ENCODE peak calls at places on chromosome X, in seven cellular contexts. T, N, H, Z, V, A and P are unnamed samples. For H3K4me1, the result is how much of the 10 kb centered on the place peaks cover.

GRCh38 chrX:25207803-25208202 is 192.0 kb upstream of the ARX start:
- DNase-seq in T (no peak), N (no peak), H (no peak), Z (no peak), V (no peak), A (no peak), P (no peak)

GRCh38 chrX:8049827-8050226 is 121.2 kb downstream of the VCX2 start:
- DNase-seq in T (no peak), N (no peak), H (no peak), Z (no peak), V (no peak), A (no peak), P (no peak)

GRCh38 chrX:44384688-44385338 is 41.3 kb upstream of the EFHC2 start:
- DNase-seq in T (no peak), N (no peak), H (no peak), Z (no peak), V (no peak), A (no peak), P (no peak)

GRCh38 chrX:44580466-44580865 is 37.8 kb upstream of the FUNDC1 start:
- DNase-seq in T (no peak), N (no peak), H (no peak), Z (peak), V (no peak), A (no peak), P (no peak)

GRCh38 chrX:129238011-129238410 is 285.3 kb downstream of the SMARCA1 start:
- DNase-seq in T (no peak), N (no peak), H (no peak), Z (no peak), V (no peak), A (no peak), P (no peak)

GRCh38 chrX:63686878-63687714 is 97.9 kb downstream of the ARHGEF9 start:
- DNase-seq in T (no peak), N (no peak), H (peak), Z (peak), V (no peak), A (no peak), P (peak)

GRCh38 chrX:112235547-112235946 is 153.0 kb upstream of the TRPC5 start:
- DNase-seq in T (no peak), N (no peak), H (no peak), Z (peak), V (no peak), A (no peak), P (no peak)

GRCh38 chrX:43526206-43526605 is 129.9 kb upstream of the MAOA start:
- DNase-seq in T (no peak), N (no peak), H (no peak), Z (no peak), V (no peak), A (no peak), P (no peak)

GRCh38 chrX:46831620-46832327 is 5.1 kb upstream of the RP2 start:
- DNase-seq in T (no peak), N (no peak), H (no peak), Z (peak), V (no peak), A (no peak), P (no peak)

GRCh38 chrX:47854474-47854873 is 17.8 kb downstream of the ZNF81 start:
- DNase-seq in T (no peak), N (peak), H (peak), Z (peak), V (no peak), A (peak), P (no peak)

GRCh38 chrX:13911581-13911980 is 94.7 kb upstream of the GPM6B start:
- DNase-seq in T (no peak), N (no peak), H (no peak), Z (peak), V (no peak), A (no peak), P (no peak)

GRCh38 chrX:18676470-18676869 is 4.6 kb upstream of the RS1 start:
- DNase-seq in T (no peak), N (no peak), H (no peak), Z (peak), V (no peak), A (no peak), P (no peak)

GRCh38 chrX:25523574-25523973 is 507.8 kb upstream of the ARX start:
- DNase-seq in T (no peak), N (no peak), H (peak), Z (peak), V (no peak), A (no peak), P (peak)

GRCh38 chrX:129726307-129727111 is 12.3 kb upstream of the XPNPEP2 start:
- DNase-seq in T (peak), N (peak), H (peak), Z (peak), V (no peak), A (peak), P (peak)

GRCh38 chrX:43753637-43754036 is 97.5 kb downstream of the MAOA start:
- DNase-seq in T (no peak), N (no peak), H (no peak), Z (no peak), V (no peak), A (no peak), P (no peak)

GRCh38 chrX:67346225-67346624 is 197.6 kb upstream of the AR start:
- DNase-seq in T (no peak), N (no peak), H (no peak), Z (no peak), V (no peak), A (no peak), P (no peak)

GRCh38 chrX:69163936-69164741 is 1.1 kb downstream of the PJA1 start:
- DNase-seq in T (peak), N (peak), H (peak), Z (no peak), V (no peak), A (peak), P (no peak)

GRCh38 chrX:45322382-45322781 is 121.7 kb upstream of the DIPK2B start:
- DNase-seq in T (no peak), N (peak), H (peak), Z (peak), V (no peak), A (peak), P (peak)

GRCh38 chrX:153909980-153910360 is 5.5 kb downstream of the AVPR2 start:
- DNase-seq in T (peak), N (no peak), H (no peak), Z (no peak), V (no peak), A (no peak), P (no peak)

GRCh38 chrX:27555514-27555913 is 34.6 kb upstream of the DCAF8L2 start:
- DNase-seq in T (no peak), N (no peak), H (peak), Z (peak), V (no peak), A (no peak), P (no peak)

GRCh38 chrX:1466232-1466661 is 13.5 kb upstream of the ASMTL start:
- DNase-seq in T (peak), N (no peak), H (no peak), Z (no peak), V (peak), A (peak), P (no peak)

GRCh38 chrX:152817082-152817744 is 13.3 kb downstream of the CETN2 start:
- DNase-seq in T (no peak), N (peak), H (peak), Z (peak), V (no peak), A (no peak), P (no peak)

GRCh38 chrX:48666649-48667048 is 16.9 kb upstream of the WAS start:
- DNase-seq in T (no peak), N (no peak), H (no peak), Z (no peak), V (no peak), A (no peak), P (no peak)

GRCh38 chrX:69291111-69291510 is 125.9 kb upstream of the PJA1 start:
- DNase-seq in T (no peak), N (no peak), H (no peak), Z (no peak), V (no peak), A (no peak), P (no peak)

GRCh38 chrX:39772057-39772832 is 325.5 kb downstream of the BCOR start:
- DNase-seq in T (no peak), N (no peak), H (peak), Z (peak), V (no peak), A (peak), P (no peak)

GRCh38 chrX:31499120-31499519 is 427.3 kb upstream of the FTHL17 start:
- DNase-seq in T (no peak), N (no peak), H (peak), Z (peak), V (no peak), A (no peak), P (no peak)

GRCh38 chrX:102129473-102129872 is 4.0 kb downstream of the TCEAL2 start:
- DNase-seq in T (no peak), N (no peak), H (peak), Z (peak), V (no peak), A (no peak), P (no peak)

GRCh38 chrX:17237146-17237545 is 137.9 kb upstream of the NHS start:
- DNase-seq in T (no peak), N (no peak), H (no peak), Z (no peak), V (no peak), A (no peak), P (no peak)

GRCh38 chrX:37785569-37785968 is 5.7 kb downstream of the CYBB start:
- DNase-seq in T (no peak), N (no peak), H (no peak), Z (no peak), V (no peak), A (no peak), P (no peak)

GRCh38 chrX:149527705-149528104 is 13.1 kb upstream of the EOLA1 start:
- DNase-seq in T (no peak), N (no peak), H (peak), Z (peak), V (no peak), A (no peak), P (no peak)

GRCh38 chrX:86047174-86047991 is at the start of gene CHM:
- DNase-seq in T (no peak), N (peak), H (peak), Z (peak), V (peak), A (peak), P (peak)
- TF ChIP-seq POLR2A in T (peak), N (peak), H (peak), Z (peak), V (no peak), A (no peak), P (peak)

GRCh38 chrX:136183917-136184316 is 36.6 kb downstream of the FHL1 start:
- DNase-seq in T (no peak), N (no peak), H (no peak), Z (no peak), V (no peak), A (no peak), P (no peak)

GRCh38 chrX:136185409-136186022 is 38.2 kb downstream of the FHL1 start:
- DNase-seq in T (no peak), N (no peak), H (peak), Z (peak), V (no peak), A (no peak), P (peak)

GRCh38 chrX:136182394-136182793 is 35.1 kb downstream of the FHL1 start:
- DNase-seq in T (no peak), N (no peak), H (no peak), Z (no peak), V (no peak), A (no peak), P (no peak)

GRCh38 chrX:136186023-136186413 is 38.7 kb downstream of the FHL1 start:
- DNase-seq in T (no peak), N (no peak), H (no peak), Z (no peak), V (no peak), A (no peak), P (no peak)

DNA sequence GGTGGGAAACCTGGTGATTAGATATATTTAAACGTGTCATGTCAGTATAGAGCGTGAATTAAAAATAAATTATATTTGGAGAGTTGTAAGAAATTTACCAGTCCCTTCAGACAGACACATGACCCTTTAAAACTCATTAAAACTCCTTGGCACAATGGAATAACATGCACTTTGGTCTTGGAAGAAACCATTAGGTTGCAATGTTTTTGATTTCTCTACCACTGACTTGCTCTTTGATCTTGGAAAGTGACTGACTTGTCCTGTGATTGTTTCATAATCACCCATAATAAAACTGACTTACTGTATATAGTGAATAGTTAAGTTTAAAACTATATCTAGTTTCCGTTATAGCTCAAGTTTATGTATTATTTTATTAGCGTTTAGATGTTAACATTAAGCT is 35.8 kb downstream of the FHL1 start:
- DNase-seq in T (no peak), N (no peak), H (no peak), Z (no peak), V (no peak), A (no peak), P (no peak)
- H3K4me1 ChIP-seq in T (under half), N (under half), H (under half), Z (under half), V (under half), A (under half), P (under half)

DNA sequence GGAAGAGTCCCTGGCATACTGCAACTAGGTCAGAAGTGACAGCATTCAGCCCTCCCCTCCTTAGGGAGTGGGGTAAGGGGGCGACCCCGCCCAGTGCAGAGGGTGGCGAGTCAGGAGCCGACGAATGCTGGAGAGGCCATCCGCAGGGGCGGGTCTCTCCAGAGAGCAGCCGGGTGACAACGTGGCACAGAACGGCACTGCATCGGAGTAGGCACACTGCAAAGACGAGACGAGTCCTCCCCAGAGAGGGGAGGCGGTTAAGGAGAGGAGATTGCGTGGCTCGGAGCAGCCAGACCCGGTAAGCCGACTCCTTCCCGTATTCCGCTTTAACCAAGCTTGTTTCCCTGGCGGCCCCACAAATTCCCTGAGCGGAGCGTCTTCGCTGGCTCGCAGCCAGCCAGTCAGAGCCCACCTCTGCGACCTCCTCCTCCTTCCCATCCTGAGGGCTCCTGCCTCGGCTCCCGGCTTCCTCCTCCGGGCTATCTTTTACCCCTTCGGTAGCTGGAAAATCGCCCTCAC is 54.9 kb downstream of the LINC00632 start:
- DNase-seq in T (peak), N (no peak), H (peak), Z (peak), V (peak), A (no peak), P (no peak)
- TF ChIP-seq POLR2A in T (no peak), N (no peak), H (no peak), Z (peak), V (no peak), A (no peak), P (no peak)

GRCh38 chrX:134602410-134602809 is 55.9 kb downstream of the PLAC1 start:
- DNase-seq in T (no peak), N (no peak), H (no peak), Z (no peak), V (no peak), A (no peak), P (no peak)
- H3K4me1 ChIP-seq in T (under half), N (under half), H (under half), Z (under half), V (under half), A (under half), P (under half)